ENCODE peak calls at places on chromosomes 2 and 18, in seven cellular contexts. C is osteocyte, U is foreskin fibroblast, X is HFFc6, B is testis, J is tibial artery, V is Caco-2. H is an unnamed sample.

GRCh38 chr18:45386256-45386655 is 229.0 kb upstream of the SLC14A2 start:
- DNase-seq in C (no peak), U (peak), X (no peak), B (peak), J (no peak), V (peak), H (peak)

GRCh38 chr18:46718501-46719341 is 38.1 kb downstream of the ST8SIA5 start:
- DNase-seq in C (no peak), U (peak), X (peak), B (no peak), J (no peak), V (no peak), H (no peak)

GRCh38 chr2:79511320-79511951 is 1.4 kb upstream of the CTNNA2 start:
- DNase-seq in C (no peak), U (peak), X (no peak), B (peak), J (no peak), V (peak), H (peak)

GRCh38 chr18:48917579-48918101 is 33.1 kb downstream of the SMAD7 start:
- DNase-seq in C (no peak), U (no peak), X (no peak), B (no peak), J (no peak), V (no peak), H (no peak)

GRCh38 chr2:20818820-20819219 is 4.1 kb downstream of the LDAH start:
- DNase-seq in C (no peak), U (no peak), X (no peak), B (no peak), J (no peak), V (no peak), H (no peak)

GRCh38 chr2:189287982-189288494 is 108.5 kb upstream of the COL5A2 start:
- DNase-seq in C (no peak), U (peak), X (peak), B (no peak), J (no peak), V (no peak), H (peak)

GRCh38 chr2:103734911-103735310 is 973.1 kb downstream of the TMEM182 start:
- DNase-seq in C (no peak), U (no peak), X (no peak), B (no peak), J (no peak), V (no peak), H (no peak)

GRCh38 chr18:59460060-59460395 is 101.0 kb upstream of the LMAN1 start:
- DNase-seq in C (no peak), U (peak), X (no peak), B (no peak), J (no peak), V (no peak), H (no peak)

GRCh38 chr2:16675781-16676180 is 10.1 kb upstream of the CYRIA start:
- DNase-seq in C (no peak), U (no peak), X (no peak), B (no peak), J (no peak), V (no peak), H (no peak)

GRCh38 chr2:16665746-16666452 is at the start of gene CYRIA:
- DNase-seq in C (no peak), U (peak), X (no peak), B (peak), J (peak), V (peak), H (peak)

GRCh38 chr2:16666453-16666801 is 793 bp upstream of the CYRIA start:
- DNase-seq in C (no peak), U (peak), X (no peak), B (no peak), J (no peak), V (no peak), H (no peak)

GRCh38 chr2:16674154-16674553 is 8.5 kb upstream of the CYRIA start:
- DNase-seq in C (no peak), U (no peak), X (no peak), B (no peak), J (no peak), V (no peak), H (no peak)

DNA sequence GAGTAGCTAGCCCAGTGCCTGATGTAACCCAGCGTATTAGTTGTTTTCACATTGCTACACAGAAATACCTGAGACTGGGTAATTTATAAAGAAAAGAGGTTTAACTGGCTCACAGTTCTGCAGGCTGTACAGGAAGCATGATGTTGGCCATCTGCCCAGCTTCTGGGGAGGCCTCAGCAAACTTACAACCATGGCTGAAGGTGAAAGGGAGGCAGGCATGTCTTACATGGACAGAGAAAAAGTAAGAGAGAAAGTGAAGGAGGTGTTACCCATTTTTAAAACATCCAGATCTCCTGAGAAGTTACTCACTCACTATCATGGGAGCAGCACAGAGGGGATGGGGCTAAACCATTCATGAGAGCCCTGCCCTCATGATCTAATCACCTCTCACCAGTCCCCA is 6.1 kb upstream of the CYRIA start:
- DNase-seq in C (no peak), U (no peak), X (no peak), B (no peak), J (no peak), V (no peak), H (no peak)
- TF ChIP-seq CTCF in C (no peak), U (no peak), X (no peak), B (no peak), J (no peak), V (no peak), H (no peak)

DNA sequence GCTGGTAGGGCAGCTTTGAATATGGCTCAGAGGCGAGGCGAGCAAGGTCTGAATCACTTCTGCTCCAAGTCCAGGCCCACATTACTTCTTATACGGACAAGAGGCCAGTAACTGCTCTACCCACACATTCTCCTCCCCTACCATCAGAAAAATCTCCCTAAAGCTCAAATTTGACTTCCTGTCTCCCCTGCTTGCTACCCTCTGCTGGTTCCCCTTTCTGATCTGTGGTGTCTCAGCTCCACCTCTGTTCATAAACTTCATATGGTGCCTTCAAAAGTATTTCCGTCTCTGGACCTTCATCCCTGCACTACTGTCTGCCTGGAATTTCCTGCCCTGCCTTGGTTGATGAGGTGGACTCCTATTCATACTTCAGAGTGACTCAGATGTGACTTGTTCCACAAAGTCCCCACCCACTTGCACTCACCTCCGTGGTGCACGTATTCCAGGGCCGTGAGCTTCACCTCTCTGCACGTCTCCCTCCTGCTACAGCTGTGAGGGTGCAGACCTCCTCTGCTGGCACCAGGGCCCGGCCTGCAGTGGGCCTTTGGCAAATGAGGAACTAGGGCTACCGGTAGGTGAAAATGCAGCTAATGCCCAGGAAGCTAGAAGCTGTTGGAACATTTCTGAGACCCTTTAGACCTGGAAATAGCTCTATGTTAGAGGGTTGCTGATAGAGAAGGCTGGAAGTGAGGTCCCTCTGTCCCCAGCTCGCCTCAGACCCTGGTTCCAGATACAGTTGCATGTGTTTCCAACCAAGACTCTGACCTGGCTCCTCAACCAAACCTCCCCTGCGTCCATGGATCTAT is 24.6 kb upstream of the KCMF1 start:
- DNase-seq in C (no peak), U (peak), X (peak), B (no peak), J (no peak), V (peak), H (peak)
- TF ChIP-seq CTCF in C (no peak), U (no peak), X (no peak), B (no peak), J (no peak), V (no peak), H (no peak)

DNA sequence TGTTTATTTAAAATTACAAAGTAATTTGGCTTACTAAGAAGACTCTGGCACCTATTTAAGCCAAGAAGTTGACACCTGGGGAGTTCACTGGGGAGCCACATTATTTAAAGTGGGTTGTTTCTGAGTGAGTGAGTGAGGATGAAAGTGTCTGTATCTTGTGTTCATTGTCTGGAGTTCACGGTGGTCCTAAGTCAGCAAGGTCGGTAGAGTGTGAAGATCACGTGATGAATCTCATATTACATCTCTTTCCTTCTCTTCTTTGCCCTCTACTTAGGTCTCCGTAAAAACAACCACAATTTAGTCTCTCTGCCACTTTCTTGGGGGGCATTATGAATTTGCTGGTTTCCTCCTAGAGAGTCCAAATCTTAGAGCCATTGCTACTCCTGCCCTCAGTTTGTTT is 67.8 kb downstream of the DIS3L2 start:
- DNase-seq in C (no peak), U (no peak), X (no peak), B (no peak), J (no peak), V (no peak), H (no peak)
- TF ChIP-seq CTCF in C (no peak), U (no peak), X (no peak), B (no peak), J (no peak), V (no peak), H (no peak)

DNA sequence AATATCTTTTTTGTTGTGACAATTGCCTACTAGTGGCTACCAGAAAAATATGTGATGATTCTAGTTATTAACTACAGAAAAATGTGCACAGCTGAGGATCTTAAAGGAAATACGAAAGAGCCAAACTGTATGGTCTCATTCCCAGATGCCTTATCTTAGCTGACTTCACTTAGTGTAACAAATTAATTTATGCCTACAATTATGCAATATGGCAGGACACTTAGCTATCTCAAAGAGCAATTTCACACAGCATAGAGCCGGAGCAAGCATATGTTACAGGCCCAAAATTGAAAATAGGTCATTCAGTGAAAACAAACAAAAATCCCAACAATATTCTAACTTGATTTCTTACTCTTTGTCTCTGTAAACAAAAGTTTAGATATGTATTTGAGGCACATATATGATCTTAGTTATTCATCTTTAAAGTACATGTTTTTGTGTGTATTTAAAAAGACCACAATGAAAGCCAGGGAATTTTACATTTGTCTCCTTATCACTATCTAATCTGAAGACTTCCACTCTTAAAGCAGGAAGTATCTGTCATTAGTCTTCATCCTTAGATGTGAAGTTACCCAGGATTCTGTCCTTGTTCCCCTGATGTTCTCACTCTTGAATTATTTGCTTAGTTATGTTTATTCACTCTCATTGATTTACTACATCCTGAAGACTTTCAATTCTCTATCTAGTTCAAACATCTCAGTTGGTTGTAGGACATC is 1579.0 kb upstream of the NXPH2 start:
- DNase-seq in C (no peak), U (no peak), X (no peak), B (no peak), J (no peak), V (no peak), H (no peak)
- TF ChIP-seq CTCF in C (no peak), U (no peak), X (no peak), B (no peak), J (no peak), V (no peak), H (no peak)

DNA sequence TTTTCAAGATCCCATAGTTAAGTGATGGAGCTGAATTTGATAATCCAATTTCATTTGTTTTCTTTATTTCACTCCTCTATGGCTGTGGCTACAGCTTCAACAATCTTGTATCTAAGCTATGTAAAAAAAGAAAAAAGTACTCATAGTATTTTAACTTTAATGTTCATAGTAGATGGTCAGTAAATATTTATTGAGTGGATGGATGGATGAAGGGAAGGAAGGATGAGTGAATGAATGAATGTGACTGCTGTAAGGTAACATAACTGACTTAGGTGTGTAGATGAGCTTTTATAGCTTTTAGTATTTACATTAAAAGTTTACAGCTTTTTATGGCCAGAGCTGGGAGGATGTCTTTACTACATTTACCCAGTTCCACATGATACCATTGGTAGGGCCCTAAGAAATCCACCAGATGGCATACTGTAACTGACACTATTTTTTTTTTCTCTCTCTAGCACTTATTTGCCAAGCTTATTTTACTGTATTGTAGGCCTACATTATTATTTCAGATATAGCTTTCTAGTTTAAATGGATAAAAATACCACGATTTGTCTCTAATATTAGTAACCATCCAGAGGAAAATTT is 13.4 kb upstream of the HRH4 start:
- DNase-seq in C (no peak), U (peak), X (no peak), B (no peak), J (no peak), V (no peak), H (no peak)
- TF ChIP-seq CTCF in C (peak), U (peak), X (peak), B (no peak), J (no peak), V (no peak), H (no peak)

DNA sequence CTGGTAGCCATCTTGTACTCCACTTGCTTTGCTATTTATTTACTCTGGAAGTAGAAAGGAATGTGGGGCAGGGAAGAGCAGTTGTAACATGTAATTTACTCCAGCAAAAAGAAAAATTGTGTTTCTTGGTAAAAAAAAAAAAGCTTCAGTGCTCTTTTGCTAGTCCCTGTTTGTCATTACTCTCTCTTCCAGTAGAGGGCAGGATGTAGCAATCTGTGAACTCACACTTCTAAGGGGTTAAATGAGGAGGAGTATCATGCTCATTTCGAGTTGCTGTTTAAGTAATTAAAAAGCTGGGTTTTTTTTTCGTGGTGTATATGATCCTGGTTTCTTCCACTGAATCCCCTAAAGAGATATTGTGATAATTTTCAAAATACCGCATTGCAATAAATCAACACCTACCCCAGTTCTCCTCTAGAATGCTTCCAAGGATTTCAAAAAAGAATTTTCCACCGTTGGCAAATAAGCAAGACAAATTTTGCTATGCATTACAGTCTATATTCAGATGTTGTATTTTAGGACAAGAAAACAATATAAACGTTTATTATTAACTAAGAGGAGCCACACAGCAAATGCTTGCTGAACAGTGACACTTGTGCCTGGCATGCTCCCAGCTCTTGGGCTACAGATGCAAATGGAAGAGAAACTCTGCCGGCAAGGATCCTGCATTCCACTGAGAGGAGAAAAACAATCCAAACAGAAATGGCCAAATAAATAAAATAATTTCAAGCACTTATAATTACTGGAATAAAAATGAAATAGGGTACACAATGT is 261.6 kb downstream of the ASXL3 start:
- DNase-seq in C (no peak), U (peak), X (no peak), B (no peak), J (no peak), V (no peak), H (peak)
- TF ChIP-seq CTCF in C (peak), U (peak), X (peak), B (peak), J (peak), V (peak), H (peak)

DNA sequence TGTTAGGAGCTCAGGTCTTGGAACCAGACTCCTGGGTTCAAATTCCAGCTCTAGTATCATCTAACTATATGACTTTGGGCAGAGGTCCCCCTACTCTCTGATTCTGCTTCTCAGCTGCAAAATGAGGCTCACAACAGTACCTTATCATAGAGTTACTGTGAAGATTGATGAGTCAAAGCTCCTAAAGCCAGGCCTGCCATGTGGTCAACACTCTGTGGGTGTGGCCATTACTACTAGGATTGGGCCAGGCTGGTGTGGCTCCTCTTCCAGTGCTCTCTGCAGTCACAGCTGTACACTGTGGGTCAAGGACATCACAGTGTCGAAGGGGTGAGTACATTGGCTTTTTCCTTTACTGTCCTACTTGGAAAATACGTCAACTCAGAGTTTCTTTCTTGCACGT is 22.6 kb downstream of the CAPN13 start:
- DNase-seq in C (peak), U (no peak), X (no peak), B (no peak), J (no peak), V (no peak), H (no peak)
- TF ChIP-seq CTCF in C (no peak), U (no peak), X (no peak), B (no peak), J (no peak), V (no peak), H (no peak)

DNA sequence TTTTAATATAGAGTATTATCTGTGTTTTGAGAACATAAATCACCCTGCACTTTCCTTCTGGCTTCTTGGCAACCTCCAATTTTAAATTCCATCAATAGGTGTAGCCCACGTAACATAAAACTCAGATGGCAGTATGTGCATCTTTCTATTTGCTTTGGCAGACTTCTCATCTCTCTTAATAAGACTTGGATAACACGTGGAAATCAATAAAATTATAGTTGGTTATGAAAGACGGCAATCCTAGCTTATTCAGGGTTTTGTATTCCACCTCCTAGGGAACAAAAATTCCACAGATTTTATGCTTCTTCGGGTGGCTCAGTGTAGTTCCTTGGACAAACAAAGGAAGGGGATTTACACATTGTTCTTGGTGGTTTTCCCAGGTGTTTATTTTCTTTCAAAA is 299.3 kb downstream of the RND3 start:
- DNase-seq in C (no peak), U (no peak), X (peak), B (no peak), J (no peak), V (no peak), H (no peak)
- TF ChIP-seq CTCF in C (peak), U (no peak), X (no peak), B (no peak), J (no peak), V (no peak), H (no peak)

DNA sequence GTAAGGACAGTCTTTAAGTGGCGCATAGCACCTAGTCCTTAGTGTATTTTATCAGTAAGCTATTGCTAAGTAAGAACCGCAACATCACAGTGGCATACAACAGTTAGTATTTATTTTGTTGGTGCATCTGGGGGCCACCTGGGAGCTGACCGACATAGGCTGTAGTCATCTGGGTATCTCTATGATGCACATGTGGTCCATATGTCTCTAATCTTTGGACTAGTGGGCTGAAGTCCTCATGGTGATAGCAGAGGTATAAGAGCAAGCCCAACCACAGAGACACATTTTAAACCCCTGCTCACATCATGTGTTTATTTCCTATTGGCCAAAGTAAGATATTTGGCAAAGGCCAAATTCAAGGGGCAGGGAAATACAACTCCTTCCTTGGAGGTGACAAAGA is 2.9 kb downstream of the CAMKMT start:
- DNase-seq in C (no peak), U (peak), X (no peak), B (no peak), J (no peak), V (no peak), H (no peak)
- TF ChIP-seq CTCF in C (no peak), U (no peak), X (no peak), B (no peak), J (no peak), V (no peak), H (no peak)

DNA sequence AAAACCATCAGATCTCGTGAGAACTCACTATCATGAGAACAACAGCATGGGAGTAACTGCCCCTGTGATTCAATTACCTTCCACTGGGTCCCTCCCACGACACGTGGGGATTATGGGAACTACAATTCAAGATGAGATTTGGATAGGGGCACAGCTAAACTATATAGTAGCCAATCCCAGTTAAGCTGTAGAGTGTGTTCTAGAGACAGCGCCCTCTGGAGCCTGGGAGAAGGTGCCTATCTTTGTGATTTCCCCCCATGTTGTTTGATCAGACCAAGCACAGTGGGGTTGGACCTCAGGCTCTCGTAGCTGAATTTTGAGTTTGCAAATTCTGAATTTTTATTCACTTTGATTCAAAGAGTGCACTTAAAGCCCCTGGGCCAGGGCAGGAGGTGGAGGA is 108.2 kb upstream of the TWIST2 start:
- DNase-seq in C (no peak), U (no peak), X (no peak), B (no peak), J (no peak), V (no peak), H (no peak)
- TF ChIP-seq CTCF in C (no peak), U (no peak), X (peak), B (no peak), J (no peak), V (no peak), H (no peak)